ENCODE peak calls at places on chromosome 1, in nine cellular contexts. One of them, this sample, is unnamed.

GRCh38 chr1:160078392-160079195 is 2.7 kb upstream of the KCNJ9 start:
- DNase-seq in HepG2: peak; percentile 61
- DNase-seq in spleen: peak; percentile 77
- DNase-seq in endodermal cell: peak; percentile 90
- DNase-seq in testis: peak; percentile 58
- DNase-seq in ovary: no peak
- DNase-seq in CD4-positive, CD25-positive, alpha-beta regulatory T cell: peak; percentile 63
- DNase-seq in body of pancreas: peak; percentile 66
- DNase-seq in mesendoderm: peak; percentile 70
- DNase-seq in this sample: peak; percentile 74

GRCh38 chr1:48498096-48498791 is 26.2 kb upstream of the SPATA6 start:
- DNase-seq in HepG2: peak; percentile 61
- DNase-seq in spleen: peak; percentile 91
- DNase-seq in endodermal cell: peak; percentile 97
- DNase-seq in testis: peak; percentile 94
- DNase-seq in ovary: peak; percentile 84
- DNase-seq in CD4-positive, CD25-positive, alpha-beta regulatory T cell: peak; percentile 58
- DNase-seq in body of pancreas: peak; percentile 86
- DNase-seq in mesendoderm: peak; percentile 89
- DNase-seq in this sample: peak; percentile 66

GRCh38 chr1:85200870-85201339 is at the start of gene SYDE2:
- DNase-seq in HepG2: peak; percentile 67
- DNase-seq in spleen: peak; percentile 93
- DNase-seq in endodermal cell: peak; percentile 95
- DNase-seq in testis: peak; percentile 66
- DNase-seq in ovary: peak; percentile 72
- DNase-seq in CD4-positive, CD25-positive, alpha-beta regulatory T cell: peak; percentile 83
- DNase-seq in body of pancreas: peak; percentile 89
- DNase-seq in mesendoderm: peak; percentile 94
- DNase-seq in this sample: peak; percentile 90

GRCh38 chr1:22105611-22106207 is 37.2 kb downstream of the WNT4 start:
- DNase-seq in HepG2: peak; percentile 44
- DNase-seq in spleen: no peak
- DNase-seq in endodermal cell: no peak
- DNase-seq in testis: peak; percentile 46
- DNase-seq in ovary: peak; percentile 56
- DNase-seq in CD4-positive, CD25-positive, alpha-beta regulatory T cell: peak; percentile 75
- DNase-seq in body of pancreas: peak; percentile 47
- DNase-seq in mesendoderm: peak; percentile 74
- DNase-seq in this sample: peak; percentile 50

GRCh38 chr1:65021792-65022191 is 55.4 kb upstream of the JAK1 start:
- DNase-seq in HepG2: no peak
- DNase-seq in spleen: no peak
- DNase-seq in endodermal cell: no peak
- DNase-seq in testis: no peak
- DNase-seq in ovary: no peak
- DNase-seq in CD4-positive, CD25-positive, alpha-beta regulatory T cell: no peak
- DNase-seq in body of pancreas: no peak
- DNase-seq in mesendoderm: no peak
- DNase-seq in this sample: no peak

GRCh38 chr1:194289569-194290266 is 1103.3 kb upstream of the B3GALT2 start:
- DNase-seq in HepG2: no peak
- DNase-seq in spleen: no peak
- DNase-seq in endodermal cell: no peak
- DNase-seq in testis: no peak
- DNase-seq in ovary: no peak
- DNase-seq in CD4-positive, CD25-positive, alpha-beta regulatory T cell: peak; percentile 86
- DNase-seq in body of pancreas: no peak
- DNase-seq in mesendoderm: no peak
- DNase-seq in this sample: no peak

GRCh38 chr1:8364528-8365442 is 46.9 kb downstream of the SLC45A1 start:
- DNase-seq in HepG2: no peak
- DNase-seq in spleen: no peak
- DNase-seq in endodermal cell: no peak
- DNase-seq in testis: no peak
- DNase-seq in ovary: no peak
- DNase-seq in CD4-positive, CD25-positive, alpha-beta regulatory T cell: no peak
- DNase-seq in body of pancreas: no peak
- DNase-seq in mesendoderm: no peak
- DNase-seq in this sample: no peak

GRCh38 chr1:11728126-11728806 is 7.7 kb upstream of the AGTRAP start:
- DNase-seq in HepG2: no peak
- DNase-seq in spleen: no peak
- DNase-seq in endodermal cell: no peak
- DNase-seq in testis: no peak
- DNase-seq in ovary: no peak
- DNase-seq in CD4-positive, CD25-positive, alpha-beta regulatory T cell: no peak
- DNase-seq in body of pancreas: no peak
- DNase-seq in mesendoderm: no peak
- DNase-seq in this sample: no peak

GRCh38 chr1:78839704-78840277 is 166.7 kb downstream of the ADGRL4 start:
- DNase-seq in HepG2: peak; percentile 23
- DNase-seq in spleen: no peak
- DNase-seq in endodermal cell: peak; percentile 69
- DNase-seq in testis: peak; percentile 39
- DNase-seq in ovary: no peak
- DNase-seq in CD4-positive, CD25-positive, alpha-beta regulatory T cell: peak; percentile 48
- DNase-seq in body of pancreas: peak; percentile 44
- DNase-seq in mesendoderm: peak; percentile 42
- DNase-seq in this sample: no peak

GRCh38 chr1:64934115-64934880 is 32.1 kb downstream of the JAK1 start:
- DNase-seq in HepG2: peak; percentile 61
- DNase-seq in spleen: no peak
- DNase-seq in endodermal cell: no peak
- DNase-seq in testis: no peak
- DNase-seq in ovary: peak; percentile 46
- DNase-seq in CD4-positive, CD25-positive, alpha-beta regulatory T cell: no peak
- DNase-seq in body of pancreas: no peak
- DNase-seq in mesendoderm: no peak
- DNase-seq in this sample: no peak

GRCh38 chr1:185297986-185298385 is 19.1 kb downstream of the IVNS1ABP start:
- DNase-seq in HepG2: no peak
- DNase-seq in spleen: no peak
- DNase-seq in endodermal cell: no peak
- DNase-seq in testis: no peak
- DNase-seq in ovary: no peak
- DNase-seq in CD4-positive, CD25-positive, alpha-beta regulatory T cell: no peak
- DNase-seq in body of pancreas: no peak
- DNase-seq in mesendoderm: no peak
- DNase-seq in this sample: no peak

GRCh38 chr1:30864681-30865080 is 43.9 kb downstream of the SDC3 start:
- DNase-seq in HepG2: no peak
- DNase-seq in spleen: no peak
- DNase-seq in endodermal cell: no peak
- DNase-seq in testis: no peak
- DNase-seq in ovary: no peak
- DNase-seq in CD4-positive, CD25-positive, alpha-beta regulatory T cell: no peak
- DNase-seq in body of pancreas: no peak
- DNase-seq in mesendoderm: no peak
- DNase-seq in this sample: no peak

GRCh38 chr1:206678490-206678889 is 6.2 kb upstream of the MAPKAPK2 start:
- DNase-seq in HepG2: no peak
- DNase-seq in spleen: no peak
- DNase-seq in endodermal cell: no peak
- DNase-seq in testis: no peak
- DNase-seq in ovary: no peak
- DNase-seq in CD4-positive, CD25-positive, alpha-beta regulatory T cell: peak; percentile 31
- DNase-seq in body of pancreas: no peak
- DNase-seq in mesendoderm: no peak
- DNase-seq in this sample: no peak
- H3K4me1 ChIP-seq in HepG2: peaks cover 39% of the 10 kb centered on the region
- H3K4me1 ChIP-seq in spleen: peaks cover 26% of the 10 kb centered on the region
- H3K4me1 ChIP-seq in endodermal cell: peaks cover 1% of the 10 kb centered on the region
- H3K4me1 ChIP-seq in testis: peaks cover under 1% of the 10 kb centered on the region
- H3K4me1 ChIP-seq in ovary: peaks cover 6% of the 10 kb centered on the region
- H3K4me1 ChIP-seq in CD4-positive, CD25-positive, alpha-beta regulatory T cell: peaks cover 4% of the 10 kb centered on the region
- H3K4me1 ChIP-seq in body of pancreas: peaks cover 9% of the 10 kb centered on the region
- H3K4me1 ChIP-seq in mesendoderm: peaks cover under 1% of the 10 kb centered on the region
- H3K4me1 ChIP-seq in this sample: peaks cover 32% of the 10 kb centered on the region

GRCh38 chr1:20716232-20716631 is 1.6 kb downstream of the KIF17 start:
- DNase-seq in HepG2: no peak
- DNase-seq in spleen: peak; percentile 47
- DNase-seq in endodermal cell: no peak
- DNase-seq in testis: no peak
- DNase-seq in ovary: no peak
- DNase-seq in CD4-positive, CD25-positive, alpha-beta regulatory T cell: no peak
- DNase-seq in body of pancreas: no peak
- DNase-seq in mesendoderm: no peak
- DNase-seq in this sample: no peak

GRCh38 chr1:20719871-20720620 is 2.2 kb upstream of the KIF17 start:
- DNase-seq in HepG2: no peak
- DNase-seq in spleen: peak; percentile 29
- DNase-seq in endodermal cell: peak; percentile 24
- DNase-seq in testis: no peak
- DNase-seq in ovary: no peak
- DNase-seq in CD4-positive, CD25-positive, alpha-beta regulatory T cell: no peak
- DNase-seq in body of pancreas: no peak
- DNase-seq in mesendoderm: no peak
- DNase-seq in this sample: no peak

GRCh38 chr1:20715406-20715805 is 2.4 kb downstream of the KIF17 start:
- DNase-seq in HepG2: no peak
- DNase-seq in spleen: no peak
- DNase-seq in endodermal cell: no peak
- DNase-seq in testis: no peak
- DNase-seq in ovary: no peak
- DNase-seq in CD4-positive, CD25-positive, alpha-beta regulatory T cell: no peak
- DNase-seq in body of pancreas: no peak
- DNase-seq in mesendoderm: no peak
- DNase-seq in this sample: no peak

GRCh38 chr1:20719261-20719660 is 1.5 kb upstream of the KIF17 start:
- DNase-seq in HepG2: no peak
- DNase-seq in spleen: peak; percentile 42
- DNase-seq in endodermal cell: peak; percentile 30
- DNase-seq in testis: no peak
- DNase-seq in ovary: no peak
- DNase-seq in CD4-positive, CD25-positive, alpha-beta regulatory T cell: no peak
- DNase-seq in body of pancreas: no peak
- DNase-seq in mesendoderm: no peak
- DNase-seq in this sample: no peak

GRCh38 chr1:20717452-20718342 is at the start of gene KIF17:
- DNase-seq in HepG2: no peak
- DNase-seq in spleen: peak; percentile 92
- DNase-seq in endodermal cell: peak; percentile 91
- DNase-seq in testis: peak; percentile 86
- DNase-seq in ovary: peak; percentile 84
- DNase-seq in CD4-positive, CD25-positive, alpha-beta regulatory T cell: peak; percentile 79
- DNase-seq in body of pancreas: peak; percentile 82
- DNase-seq in mesendoderm: peak; percentile 76
- DNase-seq in this sample: peak; percentile 70
- H3K27me3 ChIP-seq in HepG2: peaks cover 8% of the 10 kb centered on the region
- H3K27me3 ChIP-seq in spleen: peaks cover 17% of the 10 kb centered on the region
- H3K27me3 ChIP-seq in endodermal cell: peaks cover 24% of the 10 kb centered on the region
- H3K27me3 ChIP-seq in testis: no peaks in the 10 kb centered on the region
- H3K27me3 ChIP-seq in ovary: no peaks in the 10 kb centered on the region
- H3K27me3 ChIP-seq in CD4-positive, CD25-positive, alpha-beta regulatory T cell: peaks cover 9% of the 10 kb centered on the region
- H3K27me3 ChIP-seq in body of pancreas: no peaks in the 10 kb centered on the region
- H3K27me3 ChIP-seq in mesendoderm: no peaks in the 10 kb centered on the region
- H3K27me3 ChIP-seq in this sample: no peaks in the 10 kb centered on the region

GRCh38 chr1:236880209-236880608 is 85.1 kb downstream of the MTR start:
- DNase-seq in HepG2: no peak
- DNase-seq in spleen: no peak
- DNase-seq in endodermal cell: no peak
- DNase-seq in testis: peak; percentile 90
- DNase-seq in ovary: no peak
- DNase-seq in CD4-positive, CD25-positive, alpha-beta regulatory T cell: no peak
- DNase-seq in body of pancreas: peak; percentile 91
- DNase-seq in mesendoderm: no peak
- DNase-seq in this sample: no peak

GRCh38 chr1:236872075-236872666 is 77.1 kb downstream of the MTR start:
- DNase-seq in HepG2: no peak
- DNase-seq in spleen: no peak
- DNase-seq in endodermal cell: no peak
- DNase-seq in testis: no peak
- DNase-seq in ovary: no peak
- DNase-seq in CD4-positive, CD25-positive, alpha-beta regulatory T cell: no peak
- DNase-seq in body of pancreas: no peak
- DNase-seq in mesendoderm: no peak
- DNase-seq in this sample: no peak

GRCh38 chr1:236875975-236876374 is 80.9 kb downstream of the MTR start:
- DNase-seq in HepG2: no peak
- DNase-seq in spleen: no peak
- DNase-seq in endodermal cell: no peak
- DNase-seq in testis: no peak
- DNase-seq in ovary: no peak
- DNase-seq in CD4-positive, CD25-positive, alpha-beta regulatory T cell: no peak
- DNase-seq in body of pancreas: no peak
- DNase-seq in mesendoderm: no peak
- DNase-seq in this sample: no peak

DNA sequence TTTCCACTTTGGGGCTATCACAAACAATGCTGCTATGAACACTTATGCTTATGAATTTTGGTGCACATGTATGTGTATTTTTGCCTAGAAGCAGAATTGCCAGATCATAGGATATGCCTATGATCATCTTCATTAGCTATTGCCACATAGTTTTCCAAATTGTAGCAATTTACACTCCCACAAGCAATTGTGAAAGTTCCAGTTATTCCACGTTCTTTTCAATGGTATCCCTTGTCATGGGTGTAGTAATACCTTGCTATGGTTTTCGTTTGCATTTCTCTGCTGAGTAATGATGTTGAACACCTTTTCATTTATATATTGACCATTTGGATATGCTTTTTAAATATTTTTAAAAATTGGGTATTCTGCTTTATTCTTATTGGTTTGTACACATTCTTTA is 82.6 kb downstream of the MTR start:
- DNase-seq in HepG2: no peak
- DNase-seq in spleen: no peak
- DNase-seq in endodermal cell: no peak
- DNase-seq in testis: no peak
- DNase-seq in ovary: no peak
- DNase-seq in CD4-positive, CD25-positive, alpha-beta regulatory T cell: no peak
- DNase-seq in body of pancreas: no peak
- DNase-seq in mesendoderm: no peak
- DNase-seq in this sample: no peak
- H3K36me3 ChIP-seq in HepG2: peaks cover 55% of the 10 kb centered on the region
- H3K36me3 ChIP-seq in spleen: peaks cover 17% of the 10 kb centered on the region
- H3K36me3 ChIP-seq in endodermal cell: peaks cover 5% of the 10 kb centered on the region
- H3K36me3 ChIP-seq in testis: no peaks in the 10 kb centered on the region
- H3K36me3 ChIP-seq in ovary: no peaks in the 10 kb centered on the region
- H3K36me3 ChIP-seq in CD4-positive, CD25-positive, alpha-beta regulatory T cell: peaks cover 47% of the 10 kb centered on the region
- H3K36me3 ChIP-seq in body of pancreas: no peaks in the 10 kb centered on the region
- H3K36me3 ChIP-seq in mesendoderm: no peaks in the 10 kb centered on the region
- H3K36me3 ChIP-seq in this sample: no peaks in the 10 kb centered on the region

DNA sequence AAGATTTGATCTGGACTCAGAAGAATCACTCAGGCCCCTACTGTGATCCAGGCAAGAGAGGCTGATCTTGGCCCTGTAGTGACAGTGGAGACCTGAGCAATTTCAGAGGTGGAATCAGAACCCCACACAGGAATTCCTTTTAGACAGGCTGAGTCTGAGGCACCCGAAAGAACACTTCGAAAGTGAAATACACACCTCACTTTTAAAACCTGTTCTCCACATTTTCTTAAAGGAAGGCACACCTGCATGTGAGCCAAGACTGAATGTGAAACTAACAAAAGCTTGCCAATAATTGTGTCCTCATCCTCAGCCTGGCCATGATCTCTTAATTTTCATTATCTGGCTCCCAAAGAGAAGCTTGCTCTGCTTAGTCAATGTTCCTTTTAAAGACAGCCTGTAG is 32.2 kb downstream of the SIPA1L2 start:
- DNase-seq in HepG2: no peak
- DNase-seq in spleen: no peak
- DNase-seq in endodermal cell: no peak
- DNase-seq in testis: no peak
- DNase-seq in ovary: no peak
- DNase-seq in CD4-positive, CD25-positive, alpha-beta regulatory T cell: no peak
- DNase-seq in body of pancreas: no peak
- DNase-seq in mesendoderm: no peak
- DNase-seq in this sample: no peak
- H3K4me1 ChIP-seq in HepG2: no peaks in the 10 kb centered on the region
- H3K4me1 ChIP-seq in spleen: peaks cover 24% of the 10 kb centered on the region
- H3K4me1 ChIP-seq in endodermal cell: peaks cover 6% of the 10 kb centered on the region
- H3K4me1 ChIP-seq in testis: no peaks in the 10 kb centered on the region
- H3K4me1 ChIP-seq in ovary: peaks cover 16% of the 10 kb centered on the region
- H3K4me1 ChIP-seq in CD4-positive, CD25-positive, alpha-beta regulatory T cell: no peaks in the 10 kb centered on the region
- H3K4me1 ChIP-seq in body of pancreas: peaks cover 5% of the 10 kb centered on the region
- H3K4me1 ChIP-seq in mesendoderm: peaks cover 32% of the 10 kb centered on the region
- H3K4me1 ChIP-seq in this sample: peaks cover 8% of the 10 kb centered on the region

This sample was measured in Caco-2.